ENCODE peak calls at places on chromosomes 5 and 9, in four cellular contexts. X is HepG2, A is WTC11, Z is A549. K is an unnamed sample.

GRCh38 chr5:68227532-68228160 is 12.1 kb downstream of the PIK3R1 start:
- DNase-seq in X (no peak), A (no peak), Z (no peak), K (no peak)

GRCh38 chr5:21654551-21654950 is 1198.6 kb downstream of the CDH12 start:
- DNase-seq in X (no peak), A (no peak), Z (no peak), K (no peak)

GRCh38 chr9:137310190-137311052 is 8.3 kb upstream of the NRARP start:
- DNase-seq in X (no peak), A (no peak), Z (peak; percentile 58), K (no peak)

GRCh38 chr9:106862946-106863740 is at the start of gene ZNF462:
- DNase-seq in X (no peak), A (peak; percentile 39), Z (peak; percentile 63), K (no peak)

GRCh38 chr9:75197521-75197920 is 109.2 kb downstream of the OSTF1 start:
- DNase-seq in X (no peak), A (no peak), Z (no peak), K (no peak)

GRCh38 chr9:113502427-113503008 is 39.0 kb downstream of the RGS3 start:
- DNase-seq in X (no peak), A (no peak), Z (no peak), K (no peak)

GRCh38 chr9:69044226-69045219 is 9.0 kb downstream of the FXN start:
- DNase-seq in X (no peak), A (no peak), Z (no peak), K (no peak)

GRCh38 chr5:68730220-68731010 is 363.4 kb upstream of the SLC30A5 start:
- DNase-seq in X (no peak), A (no peak), Z (peak; percentile 33), K (no peak)

GRCh38 chr5:81950996-81951395 is 20.8 kb upstream of the ATG10 start:
- DNase-seq in X (no peak), A (no peak), Z (no peak), K (no peak)

GRCh38 chr5:139696894-139697658 is 48.9 kb downstream of the CXXC5 start:
- DNase-seq in X (peak; percentile 70), A (peak; percentile 77), Z (peak; percentile 35), K (no peak)

GRCh38 chr9:98310752-98311392 is 55.4 kb upstream of the TBC1D2 start:
- DNase-seq in X (no peak), A (no peak), Z (no peak), K (no peak)

GRCh38 chr9:111866976-111867375 is 29.6 kb upstream of the UGCG start:
- DNase-seq in X (peak; percentile 6), A (no peak), Z (peak; percentile 36), K (no peak)

GRCh38 chr5:124865603-124866354 is 119.3 kb upstream of the ZNF608 start:
- DNase-seq in X (no peak), A (no peak), Z (no peak), K (no peak)

GRCh38 chr9:131330814-131331600 is 41.5 kb downstream of the PLPP7 start:
- DNase-seq in X (no peak), A (peak; percentile 69), Z (no peak), K (no peak)

GRCh38 chr9:126505697-126506346 is 107.9 kb upstream of the LMX1B start:
- DNase-seq in X (no peak), A (no peak), Z (no peak), K (no peak)

GRCh38 chr5:139092741-139093140 is 105.4 kb downstream of the SIL1 start:
- DNase-seq in X (no peak), A (no peak), Z (no peak), K (no peak)

GRCh38 chr9:29439961-29440360 is 1866.7 kb upstream of the C9orf72 start:
- DNase-seq in X (no peak), A (no peak), Z (no peak), K (no peak)

GRCh38 chr9:79492092-79492995 is 79.4 kb upstream of the TLE4 start:
- DNase-seq in X (no peak), A (no peak), Z (peak; percentile 19), K (no peak)

GRCh38 chr5:174843263-174844250 is 119.2 kb downstream of the MSX2 start:
- DNase-seq in X (no peak), A (no peak), Z (no peak), K (no peak)

GRCh38 chr5:32346869-32347268 is 34.1 kb upstream of the MTMR12 start:
- DNase-seq in X (no peak), A (no peak), Z (no peak), K (no peak)

GRCh38 chr9:137224850-137225694 is at the start of gene CYSRT1:
- DNase-seq in X (no peak), A (peak; percentile 57), Z (no peak), K (no peak)

GRCh38 chr5:109455598-109456096 is 45.9 kb upstream of the PJA2 start:
- DNase-seq in X (peak; percentile 11), A (no peak), Z (peak; percentile 66), K (peak; percentile 45)

GRCh38 chr5:17282283-17283120 is 65.1 kb downstream of the BASP1 start:
- DNase-seq in X (no peak), A (no peak), Z (no peak), K (peak; percentile 91)

GRCh38 chr5:163408311-163408923 is 29.0 kb upstream of the CCNG1 start:
- DNase-seq in X (peak; percentile 20), A (peak; percentile 57), Z (peak; percentile 55), K (peak; percentile 25)

GRCh38 chr9:98357921-98358535 is 102.6 kb upstream of the TBC1D2 start:
- DNase-seq in X (no peak), A (no peak), Z (peak; percentile 20), K (no peak)

GRCh38 chr9:122342323-122343050 is 28.3 kb upstream of the PTGS1 start:
- DNase-seq in X (no peak), A (no peak), Z (no peak), K (no peak)

GRCh38 chr5:178389031-178389729 is 156.6 kb upstream of the PHYKPL start:
- DNase-seq in X (no peak), A (no peak), Z (no peak), K (no peak)

GRCh38 chr5:125587631-125588030 is 835.6 kb upstream of the GRAMD2B start:
- DNase-seq in X (no peak), A (no peak), Z (no peak), K (no peak)

GRCh38 chr5:179256229-179257189 is 88.8 kb downstream of the ADAMTS2 start:
- DNase-seq in X (no peak), A (peak; percentile 4), Z (no peak), K (no peak)

GRCh38 chr5:156329197-156329611 is 2.2 kb downstream of the SGCD start:
- DNase-seq in X (no peak), A (no peak), Z (no peak), K (no peak)

GRCh38 chr9:130328349-130328801 is 62.8 kb downstream of the HMCN2 start:
- DNase-seq in X (no peak), A (no peak), Z (no peak), K (no peak)

GRCh38 chr5:55575815-55576583 is 41.2 kb upstream of the PLPP1 start:
- DNase-seq in X (peak; percentile 81), A (no peak), Z (peak; percentile 75), K (no peak)

GRCh38 chr5:5219541-5219940 is 79.4 kb downstream of the ADAMTS16 start:
- DNase-seq in X (no peak), A (no peak), Z (no peak), K (no peak)

GRCh38 chr9:123358181-123358894 is 2.3 kb downstream of the CRB2 start:
- DNase-seq in X (no peak), A (no peak), Z (no peak), K (no peak)

GRCh38 chr5:10975915-10976314 is 214.9 kb upstream of the DAP start:
- DNase-seq in X (no peak), A (no peak), Z (no peak), K (no peak)

GRCh38 chr5:14142856-14143508 is at the start of gene TRIO:
- DNase-seq in X (peak; percentile 81), A (peak; percentile 93), Z (peak; percentile 90), K (no peak)

GRCh38 chr5:170632985-170633234 is 129.1 kb downstream of the KCNIP1 start:
- DNase-seq in X (no peak), A (peak; percentile 90), Z (no peak), K (no peak)

GRCh38 chr5:156094001-156094400 is 233.0 kb upstream of the SGCD start:
- DNase-seq in X (no peak), A (peak; percentile 13), Z (peak; percentile 31), K (no peak)

GRCh38 chr9:114538241-114538640 is 33.0 kb upstream of the WHRN start:
- DNase-seq in X (peak; percentile 37), A (peak; percentile 46), Z (peak; percentile 70), K (peak; percentile 7)

GRCh38 chr9:91817493-91818225 is 132.4 kb downstream of the ROR2 start:
- DNase-seq in X (no peak), A (no peak), Z (no peak), K (no peak)
- TF ChIP-seq ESRRA in X (no peak), A (no peak), Z (no peak), K (no peak)

DNA sequence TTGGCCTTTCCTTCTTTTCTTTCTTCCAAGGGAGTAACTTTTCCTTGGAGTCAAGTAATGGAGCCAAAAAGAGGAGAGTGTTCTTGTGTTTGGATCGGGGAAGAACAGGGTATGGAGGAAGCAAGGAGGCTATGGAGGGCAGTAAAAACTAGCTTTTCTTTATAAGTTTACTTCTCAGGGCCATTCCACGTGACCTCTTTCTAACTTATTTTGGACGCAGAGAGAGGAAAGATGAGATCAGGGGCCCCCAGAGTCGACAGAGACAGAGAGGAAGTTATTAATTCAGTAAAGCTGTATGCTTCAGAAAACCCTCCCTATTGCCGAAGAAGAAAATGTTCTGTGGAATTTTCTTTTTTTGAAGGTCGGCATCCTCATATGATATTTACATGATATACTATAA is 233.8 kb upstream of the MPDZ start:
- DNase-seq in X (no peak), A (no peak), Z (no peak), K (no peak)
- TF ChIP-seq ESRRA in X (no peak), A (no peak), Z (no peak), K (no peak)

DNA sequence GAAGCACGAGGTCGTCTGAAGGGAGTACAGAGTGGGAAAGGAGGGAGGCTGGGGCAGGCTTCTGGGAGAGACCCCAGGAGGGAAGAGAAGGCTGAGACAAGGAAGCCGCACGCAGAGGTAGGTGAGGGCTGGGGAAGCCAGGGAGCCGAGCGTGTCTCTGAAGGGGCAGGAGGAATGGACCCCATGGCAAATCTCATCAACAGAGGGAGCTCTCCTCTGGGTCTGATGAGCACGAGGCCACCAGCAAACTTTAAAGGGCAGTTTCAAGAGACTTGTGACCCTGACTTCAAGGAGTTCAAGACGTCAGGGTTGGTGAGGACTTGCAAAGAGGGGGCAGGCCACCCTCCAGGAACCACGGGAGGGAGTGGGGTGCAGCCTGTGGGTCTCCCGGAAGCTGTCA is 326.2 kb upstream of the IRX2 start:
- DNase-seq in X (no peak), A (no peak), Z (no peak), K (no peak)
- TF ChIP-seq ESRRA in X (no peak), A (no peak), Z (no peak), K (no peak)

DNA sequence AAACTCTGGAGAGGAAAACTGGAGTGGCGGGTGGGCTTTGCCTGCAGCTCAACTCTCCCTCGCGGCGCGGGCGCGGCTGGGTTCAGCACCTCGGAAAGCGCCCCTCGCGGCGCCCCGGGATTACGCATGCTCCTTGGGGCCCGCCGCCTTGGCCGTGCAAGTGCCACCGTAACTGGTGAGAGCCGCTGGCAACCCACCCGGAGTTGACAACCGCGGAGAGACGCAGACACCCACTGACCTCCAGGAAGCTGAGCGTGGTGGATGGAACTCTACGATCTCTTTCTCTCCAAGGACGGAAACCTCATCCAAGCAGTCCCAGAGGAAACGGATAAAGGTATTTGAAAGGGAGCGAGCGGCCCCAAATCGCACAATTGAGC is 194 bp upstream of the RXFP3 start:
- DNase-seq in X (no peak), A (peak; percentile 87), Z (peak; percentile 20), K (no peak)
- TF ChIP-seq ESRRA in X (no peak), A (peak; percentile 76), Z (no peak), K (no peak)

GRCh38 chr9:33138768-33139167 is 28.4 kb downstream of the B4GALT1 start:
- DNase-seq in X (no peak), A (no peak), Z (no peak), K (no peak)
- TF ChIP-seq ESRRA in X (no peak), A (no peak), Z (no peak), K (no peak)